ENCODE peak calls at places on chromosomes 11 and 22, in seven cellular contexts. T, R, Y, G, B, U and A are unnamed samples.

GRCh38 chr11:59062602-59063529 is 23.2 kb upstream of the GLYATL1B start:
- DNase-seq in G (no peak), U (peak; percentile 15), Y (no peak), R (no peak), B (no peak), T (no peak), A (no peak)

GRCh38 chr11:17992916-17993315 is 19.9 kb downstream of the SERGEF start:
- DNase-seq in Y (no peak), R (no peak), T (peak; percentile 57), G (no peak), U (no peak), B (no peak), A (peak; percentile 27)

GRCh38 chr22:31578171-31578570 is 81.8 kb downstream of the SFI1 start:
- DNase-seq in G (no peak), B (no peak), R (no peak), U (no peak), Y (no peak), T (no peak), A (no peak)

GRCh38 chr11:65906602-65907001 is 6.4 kb upstream of the FOSL1 start:
- DNase-seq in T (no peak), Y (no peak), R (no peak), B (no peak), U (no peak), G (no peak), A (no peak)

GRCh38 chr11:64713781-64714363 is 9.1 kb downstream of the NRXN2 start:
- DNase-seq in Y (no peak), R (no peak), G (no peak), U (peak; percentile 69), B (no peak), T (no peak), A (no peak)

GRCh38 chr11:70005107-70005818 is 72.9 kb upstream of the ANO1 start:
- DNase-seq in G (no peak), B (no peak), Y (no peak), T (no peak), U (no peak), R (no peak), A (no peak)

GRCh38 chr22:48943567-48944432 is 883.9 kb downstream of the BRD1 start:
- DNase-seq in R (no peak), U (peak; percentile 68), Y (no peak), B (peak; percentile 7), T (no peak), G (no peak), A (no peak)

GRCh38 chr22:34045311-34045710 is 125.0 kb upstream of the LARGE1 start:
- DNase-seq in B (no peak), T (no peak), Y (no peak), R (no peak), U (no peak), G (no peak), A (no peak)

GRCh38 chr11:24575392-24575791 is 78.5 kb downstream of the LUZP2 start:
- DNase-seq in T (no peak), B (no peak), Y (no peak), U (no peak), R (no peak), G (no peak), A (no peak)

GRCh38 chr22:17780116-17780740 is 6.0 kb upstream of the BID start:
- DNase-seq in T (no peak), R (no peak), B (no peak), G (no peak), Y (no peak), U (no peak), A (no peak)

GRCh38 chr11:67371549-67372231 is 1.7 kb downstream of the CLCF1 start:
- DNase-seq in T (no peak), B (no peak), U (peak; percentile 64), R (no peak), G (no peak), Y (no peak), A (no peak)

GRCh38 chr11:62789576-62789975 is 2.2 kb downstream of the TMEM223 start:
- DNase-seq in U (no peak), T (no peak), B (no peak), R (no peak), Y (no peak), G (no peak), A (no peak)
- H3K27ac ChIP-seq in U (no peak overlapping the region), T (no peak overlapping the region), B (no peak overlapping the region), R (no peak overlapping the region), Y (no peak overlapping the region), G (no peak overlapping the region), A (no peak overlapping the region)

GRCh38 chr11:74678041-74678440 is 53.2 kb downstream of the CHRDL2 start:
- DNase-seq in U (no peak), T (no peak), R (no peak), B (no peak), G (no peak), Y (no peak), A (no peak)

GRCh38 chr11:74678591-74679512 is 52.4 kb downstream of the CHRDL2 start:
- DNase-seq in U (no peak), R (no peak), T (no peak), Y (peak; percentile 26), G (no peak), B (no peak), A (peak; percentile 35)

GRCh38 chr11:74676596-74676995 is 54.6 kb downstream of the CHRDL2 start:
- DNase-seq in Y (no peak), U (no peak), T (no peak), R (no peak), G (no peak), B (no peak), A (peak; percentile 33)

GRCh38 chr11:74675761-74676160 is 55.5 kb downstream of the CHRDL2 start:
- DNase-seq in B (no peak), R (no peak), U (peak; percentile 40), G (no peak), Y (no peak), T (no peak), A (no peak)

GRCh38 chr11:74677131-74677530 is 54.1 kb downstream of the CHRDL2 start:
- DNase-seq in T (no peak), G (no peak), U (no peak), R (no peak), B (no peak), Y (no peak), A (no peak)
- H3K27ac ChIP-seq in T (no peak overlapping the region), G (no peak overlapping the region), U (no peak overlapping the region), R (no peak overlapping the region), B (no peak overlapping the region), Y (no peak overlapping the region), A (no peak overlapping the region)

DNA sequence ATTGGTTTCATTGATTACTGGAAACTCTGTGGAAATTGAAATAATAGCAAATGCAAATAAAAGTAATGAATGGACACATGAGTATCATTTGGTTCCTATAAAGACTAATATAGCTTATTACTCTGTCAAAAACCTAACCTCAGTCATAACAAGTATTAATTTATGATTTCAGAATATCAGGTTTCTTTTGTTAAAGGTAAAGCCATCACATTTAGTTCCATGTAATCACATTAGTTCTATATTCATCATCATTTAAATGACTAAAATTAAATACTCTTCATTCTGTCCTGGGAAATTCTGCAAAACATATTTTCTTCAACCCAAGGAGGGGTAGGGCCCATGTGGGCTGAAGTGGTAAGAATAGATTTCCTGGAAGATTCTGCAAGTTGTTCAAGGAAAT is 68.2 kb upstream of the ANO3 start:
- DNase-seq in T (no peak), U (no peak), Y (no peak), B (no peak), R (no peak), G (no peak), A (no peak)
- H3K27ac ChIP-seq in T (no peak overlapping the region), U (no peak overlapping the region), Y (no peak overlapping the region), B (no peak overlapping the region), R (no peak overlapping the region), G (no peak overlapping the region), A (no peak overlapping the region)

DNA sequence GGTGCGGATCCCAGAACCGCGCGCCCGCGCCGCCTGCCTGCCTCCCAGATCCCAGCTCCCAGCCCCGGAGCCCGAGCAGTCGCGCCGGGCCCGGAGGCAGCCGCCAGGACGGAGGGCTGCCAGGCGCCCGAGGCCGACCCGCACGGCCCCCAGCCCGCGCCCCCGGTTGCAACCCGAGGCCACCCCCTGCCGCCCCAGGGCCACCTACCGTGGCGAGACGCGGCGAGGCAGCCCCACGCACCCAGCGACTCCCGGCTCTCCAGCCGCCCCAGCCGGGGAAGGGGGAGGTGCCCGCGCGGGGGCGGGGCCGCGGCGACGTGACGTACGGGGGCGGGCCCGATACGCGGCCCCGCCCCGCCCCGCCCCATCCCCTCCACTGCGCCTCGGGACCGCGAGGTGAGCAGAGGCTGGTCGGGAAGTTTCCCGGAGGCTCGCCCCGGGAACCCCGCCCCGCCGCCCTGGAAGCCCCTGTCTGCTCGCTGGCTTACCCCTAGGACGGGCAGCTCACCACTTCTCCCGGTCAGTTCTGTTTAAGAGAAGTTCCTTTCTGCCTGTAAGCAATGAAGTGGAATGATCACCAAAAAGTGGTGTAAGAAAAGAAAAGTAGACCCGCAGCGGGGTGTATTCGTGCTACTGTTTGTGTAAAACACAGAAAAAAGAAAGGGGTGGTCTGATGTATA is at the start of gene TPST2:
- DNase-seq in B (peak; percentile 85), T (peak; percentile 90), U (peak; percentile 89), R (peak; percentile 76), Y (peak; percentile 78), G (no peak), A (peak; percentile 80)
- H3K27ac ChIP-seq in B (peak within 1 kb of the TSS; percentile 90), T (peak within 1 kb of the TSS; percentile 88), U (no peak within 1 kb of the TSS), R (peak within 1 kb of the TSS; percentile 16), Y (peak within 1 kb of the TSS; percentile 87), G (peak within 1 kb of the TSS; percentile 91), A (peak within 1 kb of the TSS; percentile 83)